ENCODE peak calls at places on chromosomes 7 and 10, in four cellular contexts. One of them, this sample, is unnamed.

GRCh38 chr10:18179901-18180300 is 39.7 kb downstream of the CACNB2 start:
- DNase-seq in HCT116: no peak
- DNase-seq in H1: no peak
- DNase-seq in SK-N-SH: no peak
- DNase-seq in this sample: no peak

GRCh38 chr7:133344275-133344674 is 91.4 kb downstream of the EXOC4 start:
- DNase-seq in SK-N-SH: peak; percentile 49
- DNase-seq in HCT116: no peak
- DNase-seq in H1: no peak
- DNase-seq in this sample: no peak

GRCh38 chr10:110442746-110443145 is 55.0 kb upstream of the DUSP5 start:
- DNase-seq in SK-N-SH: no peak
- DNase-seq in H1: no peak
- DNase-seq in HCT116: no peak
- DNase-seq in this sample: no peak

GRCh38 chr7:157555921-157556320 is 219.1 kb downstream of the DNAJB6 start:
- DNase-seq in H1: no peak
- DNase-seq in SK-N-SH: no peak
- DNase-seq in HCT116: no peak
- DNase-seq in this sample: no peak

GRCh38 chr7:154375956-154376355 is 323.8 kb downstream of the DPP6 start:
- DNase-seq in H1: no peak
- DNase-seq in SK-N-SH: peak; percentile 34
- DNase-seq in HCT116: no peak
- DNase-seq in this sample: no peak

GRCh38 chr10:78754269-78755074 is 314.3 kb upstream of the ZMIZ1 start:
- DNase-seq in H1: no peak
- DNase-seq in SK-N-SH: peak; percentile 68
- DNase-seq in HCT116: no peak
- DNase-seq in this sample: no peak

GRCh38 chr7:139618482-139619366 is 95.2 kb downstream of the CLEC2L start:
- DNase-seq in SK-N-SH: peak; percentile 48
- DNase-seq in HCT116: peak; percentile 19
- DNase-seq in H1: no peak
- DNase-seq in this sample: peak; percentile 69

GRCh38 chr10:110165867-110166266 is 41.5 kb upstream of the MXI1 start:
- DNase-seq in H1: no peak
- DNase-seq in SK-N-SH: no peak
- DNase-seq in HCT116: no peak
- DNase-seq in this sample: no peak

GRCh38 chr7:130144632-130145171 is 60.5 kb downstream of the TMEM209 start:
- DNase-seq in HCT116: peak; percentile 24
- DNase-seq in H1: no peak
- DNase-seq in SK-N-SH: no peak
- DNase-seq in this sample: no peak

GRCh38 chr7:47449810-47450586 is 131.9 kb downstream of the TNS3 start:
- DNase-seq in HCT116: no peak
- DNase-seq in SK-N-SH: no peak
- DNase-seq in H1: no peak
- DNase-seq in this sample: no peak

GRCh38 chr7:7653568-7654187 is 13.1 kb downstream of the UMAD1 start:
- DNase-seq in H1: no peak
- DNase-seq in HCT116: peak; percentile 28
- DNase-seq in SK-N-SH: peak; percentile 22
- DNase-seq in this sample: peak; percentile 58

GRCh38 chr10:111076191-111076681 is 593 bp upstream of the ADRA2A start:
- DNase-seq in H1: peak; percentile 63
- DNase-seq in HCT116: peak; percentile 13
- DNase-seq in SK-N-SH: peak; percentile 93
- DNase-seq in this sample: peak; percentile 60

GRCh38 chr10:125032474-125032873 is 90.6 kb downstream of the ZRANB1 start:
- DNase-seq in H1: no peak
- DNase-seq in SK-N-SH: no peak
- DNase-seq in HCT116: no peak
- DNase-seq in this sample: no peak

GRCh38 chr10:63628526-63629362 is 107.5 kb downstream of the REEP3 start:
- DNase-seq in HCT116: peak; percentile 49
- DNase-seq in H1: no peak
- DNase-seq in SK-N-SH: peak; percentile 67
- DNase-seq in this sample: peak; percentile 10

GRCh38 chr7:92836489-92837213 is at the start of gene CDK6:
- DNase-seq in H1: no peak
- DNase-seq in HCT116: no peak
- DNase-seq in SK-N-SH: peak; percentile 79
- DNase-seq in this sample: no peak

GRCh38 chr7:85737426-85737825 is 550.6 kb upstream of the SEMA3D start:
- DNase-seq in H1: no peak
- DNase-seq in SK-N-SH: no peak
- DNase-seq in HCT116: no peak
- DNase-seq in this sample: no peak

GRCh38 chr7:49479936-49480544 is 293.4 kb upstream of the VWC2 start:
- DNase-seq in HCT116: no peak
- DNase-seq in SK-N-SH: no peak
- DNase-seq in H1: no peak
- DNase-seq in this sample: no peak

GRCh38 chr7:101624246-101625000 is 4.7 kb downstream of the MYL10 start:
- DNase-seq in H1: no peak
- DNase-seq in HCT116: no peak
- DNase-seq in SK-N-SH: peak; percentile 36
- DNase-seq in this sample: no peak

GRCh38 chr7:17374654-17375053 is 76.2 kb downstream of the AHR start:
- DNase-seq in H1: no peak
- DNase-seq in SK-N-SH: no peak
- DNase-seq in HCT116: no peak
- DNase-seq in this sample: no peak

GRCh38 chr7:129047761-129048160 is 7.2 kb downstream of the TNPO3 start:
- DNase-seq in SK-N-SH: no peak
- DNase-seq in HCT116: no peak
- DNase-seq in H1: no peak
- DNase-seq in this sample: no peak

GRCh38 chr10:4240641-4241197 is 455.7 kb upstream of the KLF6 start:
- DNase-seq in HCT116: no peak
- DNase-seq in H1: no peak
- DNase-seq in SK-N-SH: no peak
- DNase-seq in this sample: no peak

GRCh38 chr10:35940067-35940989 is 298.2 kb upstream of the FZD8 start:
- DNase-seq in HCT116: no peak
- DNase-seq in SK-N-SH: no peak
- DNase-seq in H1: no peak
- DNase-seq in this sample: no peak

GRCh38 chr10:7098160-7098762 is 312.6 kb downstream of the SFMBT2 start:
- DNase-seq in H1: no peak
- DNase-seq in HCT116: no peak
- DNase-seq in SK-N-SH: no peak
- DNase-seq in this sample: no peak

GRCh38 chr10:77526861-77527617 is 110.6 kb downstream of the KCNMA1 start:
- DNase-seq in H1: no peak
- DNase-seq in HCT116: no peak
- DNase-seq in SK-N-SH: no peak
- DNase-seq in this sample: no peak

GRCh38 chr7:98051118-98051744 is 55.4 kb upstream of the LMTK2 start:
- DNase-seq in HCT116: peak; percentile 58
- DNase-seq in H1: peak; percentile 71
- DNase-seq in SK-N-SH: peak; percentile 81
- DNase-seq in this sample: no peak

GRCh38 chr10:73625004-73625883 is 16.0 kb downstream of the MYOZ1 start:
- DNase-seq in HCT116: no peak
- DNase-seq in H1: no peak
- DNase-seq in SK-N-SH: peak; percentile 73
- DNase-seq in this sample: peak; percentile 64

GRCh38 chr10:75525067-75525466 is 93.6 kb downstream of the LRMDA start:
- DNase-seq in SK-N-SH: no peak
- DNase-seq in HCT116: no peak
- DNase-seq in H1: no peak
- DNase-seq in this sample: no peak

GRCh38 chr10:110168601-110169481 is 38.6 kb upstream of the MXI1 start:
- DNase-seq in HCT116: no peak
- DNase-seq in SK-N-SH: no peak
- DNase-seq in H1: peak; percentile 47
- DNase-seq in this sample: no peak

GRCh38 chr10:122019414-122019975 is 30.5 kb downstream of the TACC2 start:
- DNase-seq in H1: no peak
- DNase-seq in HCT116: no peak
- DNase-seq in SK-N-SH: no peak
- DNase-seq in this sample: peak; percentile 83

GRCh38 chr10:122051609-122052385 is 62.8 kb downstream of the TACC2 start:
- DNase-seq in HCT116: peak; percentile 79
- DNase-seq in H1: no peak
- DNase-seq in SK-N-SH: no peak
- DNase-seq in this sample: no peak

GRCh38 chr7:113085781-113086390 is 741 bp downstream of the GPR85 start:
- DNase-seq in SK-N-SH: peak; percentile 38
- DNase-seq in H1: no peak
- DNase-seq in HCT116: no peak
- DNase-seq in this sample: peak; percentile 2

GRCh38 chr7:35555934-35556333 is 139.0 kb downstream of the HERPUD2 start:
- DNase-seq in SK-N-SH: no peak
- DNase-seq in H1: no peak
- DNase-seq in HCT116: no peak
- DNase-seq in this sample: no peak

GRCh38 chr7:42240416-42240815 is 3.4 kb upstream of the GLI3 start:
- DNase-seq in SK-N-SH: no peak
- DNase-seq in HCT116: no peak
- DNase-seq in H1: no peak
- DNase-seq in this sample: no peak

GRCh38 chr7:5647816-5648215 is 133.6 kb downstream of the RNF216 start:
- DNase-seq in H1: no peak
- DNase-seq in HCT116: no peak
- DNase-seq in SK-N-SH: no peak
- DNase-seq in this sample: no peak

DNA sequence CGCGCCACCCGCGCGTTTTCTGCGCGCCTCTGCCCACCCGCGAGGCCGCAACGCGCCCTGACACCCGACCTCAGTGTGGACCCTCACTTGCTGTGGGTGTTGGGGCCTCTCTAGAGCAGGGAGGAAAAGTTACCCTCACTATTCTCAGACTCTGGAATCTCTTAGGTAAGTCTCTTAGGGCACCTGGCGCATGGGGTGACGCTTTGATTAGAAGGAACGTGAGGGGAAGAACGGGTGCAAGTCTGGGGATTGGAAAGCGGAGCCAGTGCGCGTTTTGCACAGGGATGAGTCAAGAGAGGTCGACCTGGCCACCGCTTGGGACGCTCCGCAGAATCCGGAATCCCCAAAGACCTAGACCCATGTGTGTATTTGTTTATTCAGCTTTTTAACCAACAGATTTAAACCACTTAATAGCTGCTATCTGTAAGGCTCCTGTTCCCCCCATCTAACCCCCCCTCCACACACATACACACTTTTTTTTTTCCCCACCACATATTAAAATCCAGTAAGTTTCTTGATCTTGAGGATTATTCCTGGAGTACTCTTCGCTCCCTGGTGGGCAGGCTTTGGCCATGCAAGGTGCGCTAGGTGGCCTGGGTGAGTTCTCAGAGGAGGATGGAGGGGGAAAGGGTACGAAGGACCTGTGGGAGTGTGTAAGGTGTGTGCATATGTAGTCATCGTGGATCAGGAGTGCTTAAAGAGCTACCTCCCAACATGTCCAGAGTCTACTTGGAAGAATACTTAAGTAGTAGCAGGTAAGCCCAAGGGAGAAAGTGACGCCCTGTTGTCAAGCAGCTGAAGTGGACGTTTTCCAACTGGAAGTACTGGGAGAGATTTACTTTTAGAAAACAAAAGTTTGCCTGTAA is 169.1 kb upstream of the PPP1R3A start:
- DNase-seq in HCT116: no peak
- DNase-seq in SK-N-SH: peak; percentile 11
- DNase-seq in H1: no peak
- DNase-seq in this sample: no peak
- TF ChIP-seq JUND in HCT116: no peak
- TF ChIP-seq JUND in SK-N-SH: no peak
- TF ChIP-seq JUND in H1: no peak
- TF ChIP-seq JUND in this sample: no peak

GRCh38 chr7:148630078-148630477 is 39.5 kb downstream of the C7orf33 start:
- DNase-seq in SK-N-SH: no peak
- DNase-seq in HCT116: no peak
- DNase-seq in H1: no peak
- DNase-seq in this sample: no peak
- TF ChIP-seq JUND in SK-N-SH: no peak
- TF ChIP-seq JUND in HCT116: no peak
- TF ChIP-seq JUND in H1: no peak
- TF ChIP-seq JUND in this sample: no peak

GRCh38 chr10:86083664-86084175 is 282.9 kb downstream of the GRID1 start:
- DNase-seq in H1: no peak
- DNase-seq in HCT116: no peak
- DNase-seq in SK-N-SH: no peak
- DNase-seq in this sample: no peak
- TF ChIP-seq JUND in H1: no peak
- TF ChIP-seq JUND in HCT116: no peak
- TF ChIP-seq JUND in SK-N-SH: no peak
- TF ChIP-seq JUND in this sample: no peak

DNA sequence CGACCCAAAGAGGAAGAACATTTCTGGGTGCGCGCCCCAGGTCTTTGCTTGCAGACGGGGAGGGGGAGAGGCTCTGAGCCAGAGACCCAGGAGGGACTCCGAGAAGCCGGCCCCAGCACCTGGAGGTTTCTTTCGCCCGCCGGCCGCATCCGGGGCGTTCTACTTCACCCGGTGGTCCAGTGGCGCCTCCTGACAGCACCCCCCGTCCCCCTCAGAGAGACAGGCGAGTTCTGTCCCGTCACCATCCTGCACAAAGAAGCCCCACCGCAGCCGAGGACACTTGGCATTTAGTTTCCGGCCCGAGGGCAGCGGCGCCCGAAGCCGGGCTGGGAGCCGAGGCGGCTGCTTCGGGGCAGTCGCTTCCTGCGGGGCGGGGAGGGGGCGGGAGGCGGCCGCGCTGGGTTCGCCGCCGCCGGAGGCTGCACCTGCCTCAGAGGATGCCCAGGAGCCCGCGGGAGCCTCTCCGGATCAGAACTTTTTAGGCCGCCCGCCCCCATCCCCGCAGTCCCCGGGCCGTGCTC is at the start of gene TMEM178B:
- DNase-seq in SK-N-SH: peak; percentile 74
- DNase-seq in HCT116: no peak
- DNase-seq in H1: no peak
- DNase-seq in this sample: no peak
- TF ChIP-seq JUND in SK-N-SH: no peak
- TF ChIP-seq JUND in HCT116: no peak
- TF ChIP-seq JUND in H1: no peak
- TF ChIP-seq JUND in this sample: no peak

GRCh38 chr10:102632394-102633062 is 11.8 kb upstream of the TRIM8 start:
- DNase-seq in SK-N-SH: no peak
- DNase-seq in HCT116: no peak
- DNase-seq in H1: no peak
- DNase-seq in this sample: no peak
- TF ChIP-seq JUND in SK-N-SH: no peak
- TF ChIP-seq JUND in HCT116: no peak
- TF ChIP-seq JUND in H1: no peak
- TF ChIP-seq JUND in this sample: no peak